ENCODE peak calls at places on chromosomes 7 and 10, in ten cellular contexts. D, Q, Y, V, W, M, N, E, T and R are unnamed samples. For H3K9me3, the result is how much of the 10 kb centered on the place peaks cover.

GRCh38 chr7:17304926-17305325 is 6.5 kb downstream of the AHR start:
- DNase-seq in D (peak), Q (peak), Y (peak), V (peak), W (no peak), M (no peak), N (no peak), E (no peak), T (peak), R (no peak)

GRCh38 chr7:79096361-79096805 is 357.1 kb downstream of the MAGI2 start:
- DNase-seq in D (no peak), Q (no peak), Y (peak), V (no peak), W (no peak), M (no peak), N (no peak), E (no peak), T (no peak), R (no peak)

GRCh38 chr10:47187592-47187991 is 112.4 kb upstream of the GDF10 start:
- DNase-seq in D (no peak), Q (no peak), Y (no peak), V (no peak), W (no peak), M (no peak), N (no peak), E (no peak), T (no peak), R (no peak)

GRCh38 chr7:137592232-137592896 is 248.8 kb upstream of the PTN start:
- DNase-seq in D (peak), Q (peak), Y (peak), V (peak), W (no peak), M (no peak), N (peak), E (no peak), T (peak), R (peak)

GRCh38 chr10:1368772-1369171 is 312.6 kb downstream of the WDR37 start:
- DNase-seq in D (peak), Q (no peak), Y (peak), V (peak), W (no peak), M (no peak), N (no peak), E (no peak), T (peak), R (no peak)

GRCh38 chr10:1169981-1170866 is 114.0 kb downstream of the WDR37 start:
- DNase-seq in D (no peak), Q (no peak), Y (no peak), V (no peak), W (no peak), M (no peak), N (no peak), E (no peak), T (no peak), R (peak)

GRCh38 chr7:101216860-101217387 is 457 bp downstream of the PLOD3 start:
- DNase-seq in D (no peak), Q (no peak), Y (no peak), V (peak), W (no peak), M (no peak), N (no peak), E (no peak), T (no peak), R (no peak)

GRCh38 chr7:131865911-131866310 is 309.5 kb upstream of the PODXL start:
- DNase-seq in D (no peak), Q (no peak), Y (no peak), V (no peak), W (no peak), M (no peak), N (no peak), E (no peak), T (no peak), R (no peak)

GRCh38 chr7:112505495-112505894 is 24.7 kb downstream of the LSMEM1 start:
- DNase-seq in D (no peak), Q (no peak), Y (no peak), V (no peak), W (no peak), M (no peak), N (no peak), E (no peak), T (no peak), R (no peak)

DNA sequence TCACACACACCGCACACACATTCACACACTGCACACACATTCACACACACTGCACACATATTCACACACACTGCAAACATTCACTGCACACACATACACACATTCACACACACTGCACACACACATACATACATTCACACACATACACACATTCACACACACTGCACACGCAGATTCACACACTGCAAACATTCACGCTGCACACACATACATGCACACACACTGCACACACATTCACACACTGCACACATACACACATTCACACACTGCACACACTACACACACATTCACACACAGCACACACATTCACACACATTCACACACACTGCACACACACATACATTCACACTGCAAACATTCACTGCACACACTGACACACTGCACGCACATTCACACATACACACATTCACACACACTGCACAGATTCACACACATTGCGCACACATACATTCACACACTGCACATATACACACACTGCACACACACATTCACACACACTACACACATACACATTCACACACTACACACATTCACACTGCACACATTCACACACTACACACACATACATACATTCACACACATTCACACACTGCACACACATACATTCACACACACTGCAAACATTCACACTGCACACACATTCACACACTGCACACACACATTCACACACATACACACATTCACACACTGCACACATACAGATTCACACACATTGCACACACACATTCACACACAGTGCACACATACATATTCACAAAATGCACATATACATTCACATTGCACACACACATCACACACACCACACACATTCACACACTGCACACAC is 325.1 kb downstream of the PTPRN2 start:
- DNase-seq in D (no peak), Q (no peak), Y (no peak), V (no peak), W (no peak), M (no peak), N (no peak), E (no peak), T (no peak), R (no peak)
- H3K9me3 ChIP-seq in D (under half), Q (under half), Y (under half), V (under half), W (under half), M (under half), N (under half), E (under half), T (under half), R (under half)

GRCh38 chr7:31763548-31763947 is 76.5 kb downstream of the PPP1R17 start:
- DNase-seq in D (peak), Q (no peak), Y (no peak), V (no peak), W (no peak), M (no peak), N (no peak), E (no peak), T (no peak), R (no peak)
- TF ChIP-seq CTCF in D (no peak), Q (peak), Y (peak), V (peak), W (no peak), M (no peak), N (no peak), E (no peak), T (peak), R (no peak)

DNA sequence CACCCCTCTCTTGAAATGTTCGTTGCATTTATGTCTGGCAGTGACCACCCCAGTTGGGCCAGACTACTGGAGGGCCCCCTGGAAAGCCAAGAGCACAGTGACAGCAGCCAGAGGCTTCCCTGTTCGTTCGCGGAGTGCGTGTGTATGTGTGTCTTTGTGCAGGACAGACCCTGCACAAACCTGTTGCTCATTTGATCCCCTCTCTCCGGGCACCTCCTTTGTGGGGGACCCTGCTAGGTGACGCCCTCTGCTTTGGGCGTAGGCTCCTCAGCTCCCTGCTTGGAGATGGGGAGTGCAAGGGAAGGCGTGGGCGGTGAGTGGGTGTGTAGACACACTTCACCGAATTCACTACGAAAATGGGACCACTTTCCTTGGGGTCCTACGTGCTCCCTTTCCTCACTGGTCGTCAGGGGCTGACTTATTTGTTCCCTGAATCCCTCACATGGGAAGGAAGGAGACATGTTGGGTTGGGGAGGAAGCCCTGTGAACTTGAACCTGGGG is 38.7 kb downstream of the AGAP3 start:
- DNase-seq in D (no peak), Q (no peak), Y (no peak), V (no peak), W (no peak), M (no peak), N (no peak), E (no peak), T (no peak), R (no peak)
- H3K4me3 ChIP-seq in D (no peak), Q (no peak), Y (no peak), V (no peak), W (no peak), M (peak), N (no peak), E (peak), T (no peak), R (no peak)

GRCh38 chr10:11588878-11589277 is 22.6 kb downstream of the USP6NL start:
- DNase-seq in D (no peak), Q (no peak), Y (no peak), V (no peak), W (no peak), M (no peak), N (no peak), E (no peak), T (no peak), R (no peak)
- H3K9me3 ChIP-seq in D (under half), Q (under half), Y (under half), V (under half), W (under half), M (under half), N (under half), E (under half), T (under half), R (under half)

GRCh38 chr7:130489140-130489967 is 2.5 kb upstream of the MEST start:
- DNase-seq in D (no peak), Q (peak), Y (no peak), V (peak), W (no peak), M (no peak), N (no peak), E (no peak), T (no peak), R (no peak)

GRCh38 chr7:130491841-130492518 is at the start of gene MEST:
- DNase-seq in D (no peak), Q (peak), Y (no peak), V (peak), W (peak), M (no peak), N (no peak), E (no peak), T (no peak), R (no peak)

GRCh38 chr7:130492519-130493274 is 812 bp downstream of the MEST start:
- DNase-seq in D (no peak), Q (peak), Y (no peak), V (peak), W (no peak), M (no peak), N (no peak), E (no peak), T (no peak), R (no peak)

GRCh38 chr7:130490287-130490686 is 1.6 kb upstream of the MEST start:
- DNase-seq in D (no peak), Q (peak), Y (no peak), V (peak), W (no peak), M (no peak), N (no peak), E (no peak), T (no peak), R (no peak)

GRCh38 chr7:130490888-130491771 is 755 bp upstream of the MEST start:
- DNase-seq in D (no peak), Q (peak), Y (no peak), V (peak), W (peak), M (no peak), N (peak), E (peak), T (no peak), R (peak)
- TF ChIP-seq CTCF in D (peak), Q (peak), Y (peak), V (peak), W (peak), M (peak), N (peak), E (peak), T (peak), R (peak)

GRCh38 chr10:26881600-26882331 is 21.0 kb upstream of the ABI1 start:
- DNase-seq in D (peak), Q (peak), Y (peak), V (peak), W (no peak), M (no peak), N (no peak), E (no peak), T (peak), R (no peak)
- H3K4me3 ChIP-seq in D (no peak), Q (no peak), Y (no peak), V (no peak), W (no peak), M (no peak), N (no peak), E (no peak), T (peak), R (no peak)